ENCODE peak calls at places on chromosomes 2 and 18, in four cellular contexts. Z is IMR-90, B is fibroblast of lung, H is Panc1. V is an unnamed sample.
A peak's percentile ranks its signal among the peaks of the same experiment; 100 is the strongest.

GRCh38 chr18:79685281-79685680 is 5.7 kb downstream of the CTDP1 start:
- DNase-seq in H (no peak), Z (no peak), B (no peak), V (no peak)

GRCh38 chr2:36411962-36412444 is 56.4 kb downstream of the CRIM1 start:
- DNase-seq in B (no peak), Z (no peak), H (no peak), V (no peak)

GRCh38 chr2:47079515-47080412 is 75.3 kb downstream of the STPG4 start:
- DNase-seq in H (no peak), B (no peak), Z (no peak), V (no peak)

GRCh38 chr2:27322301-27322765 is 564 bp downstream of the MPV17 start:
- DNase-seq in H (no peak), B (peak; percentile 17), Z (peak; percentile 8), V (no peak)

GRCh38 chr18:688322-688721 is 24.1 kb downstream of the ENOSF1 start:
- DNase-seq in B (no peak), Z (no peak), H (no peak), V (no peak)

GRCh38 chr18:7334973-7335568 is 104.2 kb downstream of the LRRC30 start:
- DNase-seq in Z (no peak), B (no peak), H (no peak), V (no peak)

GRCh38 chr2:161844845-161845244 is 220.6 kb downstream of the SLC4A10 start:
- DNase-seq in B (no peak), H (no peak), Z (no peak), V (no peak)

GRCh38 chr2:73977466-73977865 is 7.2 kb upstream of the TET3 start:
- DNase-seq in B (no peak), H (no peak), Z (no peak), V (no peak)

GRCh38 chr2:98705333-98705617 is 25.7 kb downstream of the MGAT4A start:
- DNase-seq in Z (no peak), H (no peak), B (no peak), V (no peak)

GRCh38 chr2:104563398-104564024 is 290.4 kb upstream of the POU3F3 start:
- DNase-seq in B (peak; percentile 28), Z (no peak), H (no peak), V (no peak)

GRCh38 chr2:158602027-158602426 is 145.3 kb downstream of the PKP4 start:
- DNase-seq in B (no peak), Z (no peak), H (no peak), V (no peak)

GRCh38 chr2:189540551-189540950 is 40.0 kb downstream of the SLC40A1 start:
- DNase-seq in B (no peak), Z (no peak), H (no peak), V (no peak)

GRCh38 chr18:12639990-12640880 is 17.7 kb downstream of the SPIRE1 start:
- DNase-seq in Z (peak; percentile 87), B (peak; percentile 83), H (peak; percentile 93), V (peak; percentile 61)

GRCh38 chr18:65754121-65754520 is 3.3 kb downstream of the CDH7 start:
- DNase-seq in H (no peak), Z (no peak), B (peak; percentile 44), V (no peak)

GRCh38 chr2:26609839-26610277 is 31.3 kb downstream of the CIB4 start:
- DNase-seq in Z (no peak), B (no peak), H (no peak), V (no peak)

GRCh38 chr2:20558391-20559150 is 92.3 kb downstream of the HS1BP3 start:
- DNase-seq in B (no peak), H (no peak), Z (no peak), V (no peak)

GRCh38 chr18:79071037-79071960 is 2.1 kb downstream of the ATP9B start:
- DNase-seq in Z (no peak), B (no peak), H (no peak), V (no peak)

GRCh38 chr2:232882505-232883115 is 12.5 kb downstream of the SNORC start:
- DNase-seq in Z (no peak), B (no peak), H (no peak), V (no peak)

GRCh38 chr2:118032169-118033013 is 18.5 kb upstream of the CCDC93 start:
- DNase-seq in Z (peak; percentile 34), H (no peak), B (peak; percentile 17), V (no peak)

GRCh38 chr2:16623046-16623445 is 42.6 kb downstream of the CYRIA start:
- DNase-seq in H (no peak), Z (peak; percentile 95), B (peak; percentile 97), V (no peak)

GRCh38 chr18:64017870-64018269 is 48.0 kb downstream of the SERPINB8 start:
- DNase-seq in B (no peak), H (peak; percentile 8), Z (peak; percentile 13), V (no peak)

GRCh38 chr2:211487746-211488145 is 931.3 kb downstream of the CPS1 start:
- DNase-seq in Z (no peak), H (no peak), B (no peak), V (no peak)

GRCh38 chr2:97210336-97210735 is 97.4 kb downstream of the ANKRD36 start:
- DNase-seq in H (no peak), Z (no peak), B (no peak), V (no peak)

GRCh38 chr2:85577386-85578242 is at the start of gene VAMP8:
- DNase-seq in Z (no peak), B (no peak), H (no peak), V (no peak)

GRCh38 chr2:66446178-66446860 is 11.4 kb downstream of the MEIS1 start:
- DNase-seq in Z (no peak), B (peak; percentile 78), H (no peak), V (no peak)

GRCh38 chr2:26609133-26609532 is 32.0 kb downstream of the CIB4 start:
- DNase-seq in H (no peak), Z (no peak), B (no peak), V (no peak)

GRCh38 chr2:2000018-2000733 is 255.9 kb upstream of the PXDN start:
- DNase-seq in B (no peak), Z (no peak), H (no peak), V (no peak)

GRCh38 chr2:159684796-159685195 is 27.5 kb upstream of the MARCHF7 start:
- DNase-seq in Z (peak; percentile 75), B (peak; percentile 80), H (no peak), V (no peak)

GRCh38 chr2:196369967-196370366 is 198.6 kb upstream of the STK17B start:
- DNase-seq in H (no peak), B (no peak), Z (no peak), V (no peak)

GRCh38 chr18:62658028-62658427 is 57.3 kb upstream of the PHLPP1 start:
- DNase-seq in H (no peak), Z (no peak), B (no peak), V (no peak)

GRCh38 chr2:127106457-127106997 is 427 bp downstream of the BIN1 start:
- DNase-seq in Z (peak; percentile 10), B (peak; percentile 36), H (no peak), V (no peak)

GRCh38 chr2:178242552-178242883 is 48.2 kb downstream of the OSBPL6 start:
- DNase-seq in H (no peak), B (no peak), Z (no peak), V (no peak)
- H3K27ac ChIP-seq in H (no peak overlapping the region), B (no peak overlapping the region), Z (no peak overlapping the region), V (no peak overlapping the region)

GRCh38 chr2:143259368-143259958 is 130.2 kb downstream of the ARHGAP15 start:
- DNase-seq in Z (peak; percentile 73), H (peak; percentile 50), B (peak; percentile 56), V (peak; percentile 56)
- H3K4me3 ChIP-seq in Z (peak overlapping the region; percentile 33), H (no peak overlapping the region), B (peak overlapping the region; percentile 27), V (no peak overlapping the region)

DNA sequence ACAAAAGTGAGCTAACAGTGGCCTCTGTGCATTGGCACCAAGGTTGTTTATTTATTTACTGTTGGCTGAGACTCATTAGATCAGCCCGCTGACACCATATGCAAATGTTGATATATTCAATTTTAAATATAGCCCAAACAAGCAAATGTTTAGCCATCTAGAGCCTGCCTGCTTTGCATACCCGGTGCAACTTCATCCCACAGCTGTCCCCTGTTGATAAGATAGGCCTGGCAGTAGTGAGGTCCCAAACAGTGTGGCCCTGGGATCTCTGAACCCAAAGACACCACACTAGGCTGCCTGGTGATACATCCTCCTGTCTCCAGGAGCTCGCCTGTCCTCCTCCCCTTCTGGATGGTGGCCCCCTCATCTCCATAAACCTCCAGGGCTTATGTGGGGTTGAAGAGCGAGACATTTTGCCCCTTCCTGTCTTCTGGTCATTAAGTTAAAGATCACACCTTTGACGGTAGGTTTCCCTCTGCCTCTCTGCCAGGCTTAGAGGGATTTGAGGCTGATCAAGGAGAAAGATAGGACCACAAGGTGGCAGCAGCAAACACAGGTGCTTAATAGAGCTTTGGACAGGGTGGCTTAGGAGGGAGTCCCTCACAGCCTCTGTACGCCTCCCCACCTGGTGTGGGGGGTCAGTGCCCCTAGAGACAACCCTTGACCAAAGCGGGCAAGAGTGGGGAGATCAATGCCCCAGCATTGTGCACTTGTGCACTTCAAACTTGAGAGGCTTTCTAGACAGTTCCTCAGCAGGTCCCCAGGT is 23.7 kb upstream of the MYO5B start:
- DNase-seq in H (no peak), Z (peak; percentile 14), B (peak; percentile 13), V (no peak)
- TF ChIP-seq CTCF in H (peak; percentile 39), Z (peak; percentile 21), B (peak; percentile 6), V (peak; percentile 12)

DNA sequence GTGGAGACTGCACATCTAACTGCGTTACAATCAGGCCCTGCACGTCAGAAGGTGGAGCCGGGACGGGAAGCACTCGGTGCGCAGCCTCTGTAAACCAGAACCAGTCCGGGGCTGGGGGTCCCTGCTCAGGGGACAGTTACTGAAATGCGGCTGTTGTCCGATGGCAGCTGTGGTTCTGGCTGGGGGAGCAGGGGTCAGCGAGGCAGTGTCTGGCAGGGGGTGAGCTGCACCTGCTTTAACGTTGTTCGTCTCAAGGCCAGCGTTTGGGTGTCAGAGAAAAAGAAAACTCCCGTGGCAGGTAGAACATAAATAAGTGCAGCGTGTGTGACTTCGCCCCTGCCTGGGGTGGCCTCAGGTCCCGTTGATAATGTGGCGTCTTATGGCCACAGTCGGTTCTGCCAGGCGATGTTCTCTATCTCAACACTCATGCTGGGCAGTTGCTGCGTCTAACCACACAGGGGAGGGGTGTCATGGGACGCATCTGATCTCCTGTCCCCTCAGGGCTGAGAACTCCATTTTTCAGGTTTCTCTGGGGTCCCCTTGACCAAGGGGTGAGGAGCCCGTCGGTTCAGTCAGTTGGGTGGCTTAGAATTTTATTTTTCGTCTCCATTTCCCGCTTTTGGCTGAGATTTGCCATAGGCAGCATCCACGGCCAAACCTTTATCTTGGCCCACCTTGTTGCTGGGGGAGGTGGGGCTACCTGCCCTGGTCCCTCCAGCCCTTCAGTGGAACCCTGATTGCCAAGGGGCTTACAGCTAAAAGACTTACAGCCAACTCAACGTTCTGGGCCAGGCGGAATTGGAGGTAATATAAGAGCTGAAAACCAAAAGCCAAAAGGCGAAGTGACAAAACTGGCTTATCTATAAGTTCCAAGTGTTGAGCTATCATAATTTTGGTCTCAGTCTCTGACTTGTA is 24.5 kb downstream of the PDCD1 start:
- DNase-seq in B (no peak), H (no peak), Z (no peak), V (no peak)
- H3K27ac ChIP-seq in B (no peak overlapping the region), H (no peak overlapping the region), Z (no peak overlapping the region), V (no peak overlapping the region)

GRCh38 chr2:219544567-219544966 is 739 bp downstream of the TMEM198 start:
- DNase-seq in H (no peak), B (no peak), Z (no peak), V (no peak)
- H3K4me3 ChIP-seq in H (peak overlapping the region; percentile 62), B (no peak overlapping the region), Z (no peak overlapping the region), V (peak overlapping the region; percentile 86)

V was measured in dorsolateral prefrontal cortex.